ENCODE peak calls at places on chromosomes 6 and 20, in five cellular contexts. Q, Z, T, P and G are unnamed samples.

GRCh38 chr6:151842816-151843215 is 35.3 kb downstream of the ESR1 start:
- DNase-seq in P (no peak), T (no peak), Z (no peak), Q (no peak), G (no peak)

GRCh38 chr6:108557494-108558371 is 3.0 kb upstream of the FOXO3 start:
- DNase-seq in P (no peak), Z (peak; percentile 15), T (no peak), Q (peak; percentile 62), G (peak; percentile 85)

GRCh38 chr6:113364781-113365545 is 492.2 kb upstream of the MARCKS start:
- DNase-seq in Q (peak; percentile 62), T (no peak), Z (peak; percentile 26), P (no peak), G (no peak)

GRCh38 chr20:62426678-62427077 is 661 bp downstream of the RBBP8NL start:
- DNase-seq in Q (no peak), Z (no peak), T (no peak), P (no peak), G (no peak)

GRCh38 chr20:58673119-58673518 is 19.5 kb upstream of the NPEPL1 start:
- DNase-seq in T (no peak), Z (no peak), Q (no peak), P (no peak), G (no peak)

GRCh38 chr6:130240232-130240631 is 17.5 kb upstream of the SAMD3 start:
- DNase-seq in Z (no peak), Q (peak; percentile 78), P (no peak), T (no peak), G (no peak)

GRCh38 chr6:106882601-106883518 is 91.7 kb downstream of the CD24 start:
- DNase-seq in Z (no peak), T (no peak), P (no peak), Q (no peak), G (no peak)

GRCh38 chr6:69887714-69888345 is 21.5 kb downstream of the COL19A1 start:
- DNase-seq in P (no peak), Z (no peak), Q (no peak), T (no peak), G (no peak)

GRCh38 chr20:49187330-49188100 is 619 bp downstream of the STAU1 start:
- DNase-seq in P (no peak), Z (no peak), T (no peak), Q (no peak), G (peak; percentile 42)

GRCh38 chr20:19463597-19463996 is 251.2 kb downstream of the SLC24A3 start:
- DNase-seq in P (no peak), Z (no peak), T (no peak), Q (no peak), G (no peak)

GRCh38 chr6:165042912-165043311 is 266.5 kb downstream of the C6orf118 start:
- DNase-seq in Q (no peak), T (no peak), Z (no peak), P (no peak), G (no peak)

GRCh38 chr6:148471624-148472494 is 129.2 kb downstream of the SASH1 start:
- DNase-seq in Z (no peak), Q (peak; percentile 52), T (no peak), P (no peak), G (no peak)

GRCh38 chr6:139296927-139297326 is 5.1 kb upstream of the TXLNB start:
- DNase-seq in T (no peak), Q (peak; percentile 69), P (no peak), Z (no peak), G (no peak)

GRCh38 chr6:53910834-53911233 is 116.0 kb downstream of the LRRC1 start:
- DNase-seq in T (no peak), Z (no peak), Q (no peak), P (no peak), G (no peak)

DNA sequence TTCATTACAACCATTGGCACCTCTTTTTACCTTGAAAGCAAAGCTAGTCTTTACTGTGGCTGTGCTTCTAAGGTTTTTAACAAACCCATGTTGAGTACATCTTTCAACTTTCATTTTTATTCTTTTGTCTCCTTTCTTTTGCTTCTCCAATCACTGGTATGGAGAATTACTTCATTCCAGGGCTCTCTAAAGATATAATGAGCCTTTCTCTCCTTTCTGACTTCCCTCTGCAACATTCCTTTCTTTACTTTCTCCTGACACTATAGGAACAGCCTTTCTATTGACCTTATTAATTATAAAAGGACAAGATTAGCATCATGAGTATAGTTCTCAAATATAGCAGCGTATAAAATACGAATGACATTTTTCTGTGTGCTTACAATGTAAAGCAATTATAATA is 23.1 kb upstream of the KIAA0408 start:
- DNase-seq in T (no peak), Q (no peak), Z (no peak), P (no peak), G (no peak)
- H3K27ac ChIP-seq in T (peak overlapping the region; percentile 49), Q (no peak overlapping the region), Z (no peak overlapping the region), P (no peak overlapping the region), G (no peak overlapping the region)

GRCh38 chr6:132858750-132859149 is 44.4 kb downstream of the RPS12 start:
- DNase-seq in T (no peak), P (no peak), Q (no peak), Z (no peak), G (no peak)
- TF ChIP-seq CEBPB in T (no peak), P (no peak), Q (no peak), Z (no peak), G (no peak)

DNA sequence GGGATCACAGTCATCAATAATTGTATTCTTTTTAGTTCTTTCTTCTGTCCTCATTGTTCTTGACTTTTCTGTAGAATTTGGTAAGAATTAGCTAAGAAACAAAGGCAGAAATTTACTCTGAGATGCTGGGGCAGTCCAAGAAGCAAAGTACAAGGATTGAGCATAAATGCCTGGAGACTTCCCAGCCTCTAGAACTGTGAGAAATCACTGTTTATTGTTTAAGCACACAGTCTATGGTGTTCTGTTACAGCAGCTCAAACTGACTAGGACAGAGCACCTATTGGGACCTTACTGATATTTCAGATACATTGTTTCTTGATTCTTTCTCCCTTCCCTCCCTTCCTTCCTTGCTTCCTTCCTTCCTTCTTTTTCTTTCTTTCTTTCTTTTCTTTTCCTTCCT is 192.7 kb upstream of the SLC35B3 start:
- DNase-seq in P (no peak), Q (no peak), T (no peak), Z (no peak), G (no peak)
- H3K27ac ChIP-seq in P (no peak overlapping the region), Q (no peak overlapping the region), T (no peak overlapping the region), Z (no peak overlapping the region), G (no peak overlapping the region)

DNA sequence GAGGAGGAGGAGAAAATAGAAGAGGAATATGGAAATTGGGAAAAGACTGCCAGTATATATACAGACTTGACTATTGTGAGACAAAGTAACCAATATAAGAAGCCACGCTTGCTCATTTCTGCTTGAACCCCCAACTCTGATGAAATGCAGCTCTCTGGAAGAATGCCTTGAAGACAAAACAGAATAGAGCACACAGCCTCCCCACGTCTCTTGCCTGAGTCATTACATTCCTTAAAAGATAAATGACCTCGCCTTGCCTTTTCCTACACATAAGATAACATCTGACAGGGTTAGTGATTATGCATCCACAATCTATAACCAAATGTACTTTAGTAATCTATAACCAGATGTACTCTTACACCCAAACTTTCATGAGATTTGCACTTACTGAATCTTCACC is 141.1 kb upstream of the EEF1E1 start:
- DNase-seq in Q (peak; percentile 6), Z (no peak), P (no peak), T (no peak), G (no peak)
- TF ChIP-seq CEBPB in Q (no peak), Z (no peak), P (no peak), T (no peak), G (no peak)

GRCh38 chr20:3796477-3797225 is 541 bp downstream of the CDC25B start:
- DNase-seq in Q (no peak), P (no peak), Z (no peak), T (no peak), G (no peak)
- H3K27ac ChIP-seq in Q (peak overlapping the region; percentile 86), P (peak overlapping the region; percentile 97), Z (peak overlapping the region; percentile 66), T (peak overlapping the region; percentile 98), G (peak overlapping the region; percentile 69)